ENCODE peak calls at places on chromosomes 3 and 15, in ten cellular contexts. F is endothelial cell; N is naive thymus-derived CD8-positive, alpha-beta T cell; Y is glutamatergic neuron; Z is HTR-8/SVneo; P is mesendoderm; A is activated CD4-positive, CD25-positive, alpha-beta regulatory T cell; C is SW480; D is EL; Q is activated T-cell treated with anti-CD3 and anti-CD28 coated beads, Interleukin-2, amount 50 U/mL, for 72 hours. E is an unnamed sample.

GRCh38 chr15:65056868-65057548 is 10.8 kb downstream of the RASL12 start:
- DNase-seq in F (no peak), N (no peak), Y (no peak), Z (peak; percentile 53), P (no peak), A (no peak), C (peak; percentile 98), D (peak; percentile 65), Q (no peak), E (no peak)

GRCh38 chr15:65900488-65900887 is 31.2 kb downstream of the RAB11A start:
- DNase-seq in F (no peak), N (no peak), Y (no peak), Z (no peak), P (no peak), A (no peak), C (no peak), D (no peak), Q (no peak), E (no peak)

GRCh38 chr3:5217824-5218595 is 30.5 kb downstream of the EDEM1 start:
- DNase-seq in F (no peak), N (no peak), Y (no peak), Z (no peak), P (no peak), A (no peak), C (no peak), D (no peak), Q (no peak), E (no peak)

GRCh38 chr3:16663852-16664712 is 58.9 kb upstream of the DAZL start:
- DNase-seq in F (no peak), N (no peak), Y (peak; percentile 40), Z (no peak), P (peak; percentile 6), A (no peak), C (no peak), D (no peak), Q (no peak), E (peak; percentile 79)

GRCh38 chr3:108838411-108838810 is 15.8 kb downstream of the TRAT1 start:
- DNase-seq in F (no peak), N (no peak), Y (no peak), Z (no peak), P (no peak), A (no peak), C (no peak), D (no peak), Q (peak; percentile 57), E (no peak)

GRCh38 chr15:95598456-95598855 is 732.0 kb upstream of the NR2F2 start:
- DNase-seq in F (no peak), N (no peak), Y (no peak), Z (no peak), P (no peak), A (no peak), C (no peak), D (no peak), Q (no peak), E (no peak)

GRCh38 chr3:70811880-70812279 is 499.4 kb upstream of the MDFIC2 start:
- DNase-seq in F (peak; percentile 9), N (no peak), Y (no peak), Z (no peak), P (peak; percentile 35), A (no peak), C (peak; percentile 16), D (no peak), Q (peak; percentile 7), E (no peak)

GRCh38 chr3:18666655-18667054 is 241.5 kb upstream of the SATB1 start:
- DNase-seq in F (no peak), N (no peak), Y (no peak), Z (no peak), P (no peak), A (no peak), C (no peak), D (no peak), Q (no peak), E (no peak)

GRCh38 chr15:67080900-67081431 is 15.6 kb downstream of the SMAD3 start:
- DNase-seq in F (no peak), N (no peak), Y (no peak), Z (no peak), P (no peak), A (no peak), C (peak; percentile 79), D (peak; percentile 90), Q (peak; percentile 78), E (no peak)